ENCODE peak calls at places on chromosomes 3 and 15, in ten cellular contexts. N is bronchial epithelial cell, R is HFFc6, G is AG09309, T is A549, O is endothelial cell, Q is left lung, I is cardiac fibroblast, S is AG04450, U is lower lobe of right lung. H is an unnamed sample.

GRCh38 chr3:46714728-46715506 is 2.8 kb downstream of the PRSS50 start:
- DNase-seq in G (no peak), T (no peak), U (no peak), O (no peak), R (no peak), Q (no peak), S (no peak), I (no peak), N (no peak), H (no peak)

GRCh38 chr15:83709246-83709645 is 55.3 kb downstream of the ADAMTSL3 start:
- DNase-seq in O (no peak), R (no peak), G (no peak), Q (no peak), T (no peak), I (no peak), N (no peak), U (no peak), S (no peak), H (no peak)

GRCh38 chr3:98766924-98767323 is 3.8 kb downstream of the ST3GAL6 start:
- DNase-seq in S (no peak), Q (no peak), N (no peak), I (no peak), O (no peak), R (no peak), U (no peak), G (no peak), T (no peak), H (no peak)

GRCh38 chr3:134448664-134449063 is 37.1 kb downstream of the ANAPC13 start:
- DNase-seq in T (no peak), O (no peak), Q (no peak), G (no peak), N (no peak), U (no peak), S (no peak), R (no peak), I (no peak), H (no peak)

GRCh38 chr3:61985020-61985419 is 388.3 kb downstream of the FEZF2 start:
- DNase-seq in R (peak), I (peak), T (no peak), N (peak), O (no peak), Q (no peak), U (no peak), S (peak), G (peak), H (no peak)

GRCh38 chr15:100818927-100819326 is 60.7 kb upstream of the ALDH1A3 start:
- DNase-seq in G (peak), R (no peak), S (peak), T (no peak), Q (no peak), N (no peak), O (no peak), U (no peak), I (peak), H (no peak)

GRCh38 chr3:120435621-120436020 is 15.2 kb downstream of the FSTL1 start:
- DNase-seq in N (peak), U (no peak), S (no peak), R (peak), O (no peak), G (no peak), Q (no peak), I (peak), T (no peak), H (no peak)

GRCh38 chr3:194323785-194324735 is 27.1 kb downstream of the CPN2 start:
- DNase-seq in Q (no peak), R (peak), T (peak), S (no peak), O (no peak), I (peak), N (no peak), G (no peak), U (no peak), H (no peak)

GRCh38 chr3:197680955-197681521 is 55.7 kb downstream of the RUBCN start:
- DNase-seq in R (no peak), I (no peak), N (no peak), O (no peak), G (no peak), U (no peak), Q (no peak), T (no peak), S (no peak), H (no peak)

GRCh38 chr3:124258057-124258500 is 266.2 kb upstream of the ROPN1 start:
- DNase-seq in G (no peak), Q (no peak), U (no peak), R (peak), O (no peak), N (no peak), T (no peak), S (no peak), I (peak), H (no peak)

GRCh38 chr3:61575893-61576292 is 14.5 kb downstream of the PTPRG start:
- DNase-seq in U (no peak), G (no peak), O (no peak), S (no peak), Q (no peak), T (no peak), N (peak), R (no peak), I (no peak), H (no peak)

GRCh38 chr3:81910244-81910852 is 148.9 kb upstream of the GBE1 start:
- DNase-seq in Q (no peak), R (peak), S (no peak), N (peak), G (no peak), U (no peak), I (peak), T (peak), O (peak), H (no peak)

GRCh38 chr15:78930577-78931388 is 14.1 kb downstream of the CTSH start:
- DNase-seq in I (peak), S (peak), R (peak), O (no peak), Q (no peak), N (peak), T (peak), G (peak), U (no peak), H (no peak)

GRCh38 chr15:75597667-75598341 is 18.7 kb upstream of the PTPN9 start:
- DNase-seq in I (peak), T (peak), S (no peak), G (no peak), R (no peak), N (no peak), Q (no peak), U (no peak), O (peak), H (no peak)

GRCh38 chr3:197490098-197490497 is 65.7 kb downstream of the BDH1 start:
- DNase-seq in I (peak), N (peak), S (no peak), T (peak), Q (no peak), U (peak), G (no peak), O (no peak), R (peak), H (no peak)

GRCh38 chr3:40427045-40427669 is 30.0 kb upstream of the RPL14 start:
- DNase-seq in N (no peak), O (no peak), R (no peak), G (no peak), T (no peak), U (no peak), I (no peak), Q (no peak), S (no peak), H (no peak)

GRCh38 chr3:99645277-99646106 is 7.1 kb downstream of the COL8A1 start:
- DNase-seq in N (peak), U (no peak), Q (no peak), G (no peak), O (peak), R (peak), T (no peak), S (no peak), I (peak), H (no peak)

GRCh38 chr3:47283193-47283537 is 421 bp downstream of the KLHL18 start:
- DNase-seq in U (peak), S (no peak), N (no peak), G (no peak), Q (peak), O (no peak), I (peak), R (no peak), T (peak), H (no peak)

GRCh38 chr3:136255672-136256406 is 5.7 kb downstream of the PCCB start:
- DNase-seq in S (no peak), U (no peak), N (no peak), G (no peak), Q (no peak), O (no peak), T (no peak), I (no peak), R (no peak), H (no peak)

GRCh38 chr15:89358755-89359439 is 24.3 kb upstream of the POLG start:
- DNase-seq in U (peak), Q (peak), I (peak), T (peak), R (peak), G (peak), O (peak), S (peak), N (peak), H (no peak)

GRCh38 chr15:68204776-68205557 is at the start of gene CALML4:
- DNase-seq in R (no peak), Q (peak), O (no peak), U (peak), G (no peak), T (no peak), I (peak), N (no peak), S (no peak), H (no peak)

GRCh38 chr15:51493892-51494291 is 128.7 kb downstream of the DMXL2 start:
- DNase-seq in S (peak), I (peak), O (no peak), G (no peak), R (no peak), Q (no peak), U (no peak), T (no peak), N (peak), H (no peak)

GRCh38 chr3:143157957-143158548 is 38.5 kb downstream of the CHST2 start:
- DNase-seq in S (no peak), O (no peak), N (no peak), T (no peak), G (no peak), U (no peak), Q (no peak), I (no peak), R (no peak), H (no peak)

GRCh38 chr15:46946953-46947352 is 770.4 kb upstream of the SEMA6D start:
- DNase-seq in I (no peak), U (no peak), S (no peak), N (no peak), O (no peak), R (no peak), Q (no peak), T (no peak), G (no peak), H (no peak)

GRCh38 chr15:101273534-101273933 is 3.8 kb downstream of the SELENOS start:
- DNase-seq in O (no peak), R (no peak), I (no peak), N (no peak), T (no peak), Q (no peak), U (no peak), S (no peak), G (no peak), H (no peak)

GRCh38 chr15:22888120-22888859 is 49.8 kb downstream of the NIPA2 start:
- DNase-seq in S (peak), U (no peak), N (peak), G (peak), O (no peak), I (peak), R (peak), T (peak), Q (no peak), H (peak)

DNA sequence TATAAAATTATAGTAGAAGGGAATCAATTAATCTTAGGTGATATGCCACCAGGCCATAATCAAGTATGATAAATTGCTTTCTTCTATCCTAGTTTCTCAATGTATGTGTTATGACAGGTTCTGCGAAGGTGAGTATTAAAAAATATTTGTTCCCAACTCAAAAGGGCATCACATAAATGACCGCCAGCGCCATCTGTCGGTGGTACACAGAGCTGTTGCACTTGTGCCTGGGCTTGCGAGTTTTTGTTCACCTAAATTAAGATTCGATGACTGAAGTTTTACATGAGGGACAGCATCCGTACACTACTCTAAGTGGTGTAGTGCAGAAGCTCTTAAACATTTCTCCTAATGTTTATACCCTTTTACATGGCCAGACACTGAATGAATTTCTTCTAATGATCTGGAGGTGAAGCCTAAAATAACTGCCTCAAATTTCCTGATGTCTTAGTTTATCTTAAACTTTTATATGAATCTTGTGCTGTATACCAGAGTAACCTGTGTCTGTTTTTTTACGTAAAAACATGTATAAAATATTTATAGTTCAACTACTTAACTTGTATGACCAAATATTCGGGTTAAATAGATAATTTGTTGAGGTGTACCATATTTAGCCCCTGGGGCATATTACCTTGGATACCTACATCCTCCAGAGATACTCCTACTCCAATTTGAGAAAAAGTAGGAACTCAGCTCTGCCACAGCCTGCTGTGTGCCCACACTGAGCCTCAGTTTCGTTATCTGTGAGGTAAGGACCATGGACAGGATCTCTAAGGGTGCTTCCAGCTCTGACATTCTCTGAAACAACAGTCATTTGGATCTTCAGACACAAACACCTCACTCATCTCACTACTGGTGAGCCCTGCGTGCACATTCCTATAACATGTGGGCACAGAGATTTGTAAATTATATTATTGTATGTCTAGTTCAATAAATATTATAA is 365.6 kb downstream of the MAGI1 start:
- DNase-seq in U (peak), N (peak), R (peak), Q (no peak), G (no peak), I (peak), S (peak), T (peak), O (peak), H (no peak)
- TF ChIP-seq CTCF in U (peak), N (peak), R (peak), Q (peak), G (peak), I (peak), S (peak), T (peak), O (peak), H (peak)

GRCh38 chr3:186515115-186515514 is 29.1 kb downstream of the CRYGS start:
- DNase-seq in N (no peak), S (no peak), G (no peak), I (no peak), Q (no peak), R (no peak), T (no peak), O (no peak), U (no peak), H (no peak)

GRCh38 chr3:186511702-186512101 is 32.5 kb downstream of the CRYGS start:
- DNase-seq in U (no peak), G (no peak), N (no peak), Q (no peak), T (no peak), O (no peak), S (no peak), I (no peak), R (no peak), H (no peak)

GRCh38 chr3:186516645-186517044 is 27.5 kb downstream of the CRYGS start:
- DNase-seq in S (no peak), N (no peak), Q (no peak), O (no peak), R (no peak), I (no peak), U (no peak), G (no peak), T (no peak), H (no peak)

GRCh38 chr3:186512570-186513302 is 31.4 kb downstream of the CRYGS start:
- DNase-seq in U (no peak), R (no peak), Q (no peak), S (no peak), I (no peak), T (no peak), N (no peak), O (no peak), G (no peak), H (no peak)

DNA sequence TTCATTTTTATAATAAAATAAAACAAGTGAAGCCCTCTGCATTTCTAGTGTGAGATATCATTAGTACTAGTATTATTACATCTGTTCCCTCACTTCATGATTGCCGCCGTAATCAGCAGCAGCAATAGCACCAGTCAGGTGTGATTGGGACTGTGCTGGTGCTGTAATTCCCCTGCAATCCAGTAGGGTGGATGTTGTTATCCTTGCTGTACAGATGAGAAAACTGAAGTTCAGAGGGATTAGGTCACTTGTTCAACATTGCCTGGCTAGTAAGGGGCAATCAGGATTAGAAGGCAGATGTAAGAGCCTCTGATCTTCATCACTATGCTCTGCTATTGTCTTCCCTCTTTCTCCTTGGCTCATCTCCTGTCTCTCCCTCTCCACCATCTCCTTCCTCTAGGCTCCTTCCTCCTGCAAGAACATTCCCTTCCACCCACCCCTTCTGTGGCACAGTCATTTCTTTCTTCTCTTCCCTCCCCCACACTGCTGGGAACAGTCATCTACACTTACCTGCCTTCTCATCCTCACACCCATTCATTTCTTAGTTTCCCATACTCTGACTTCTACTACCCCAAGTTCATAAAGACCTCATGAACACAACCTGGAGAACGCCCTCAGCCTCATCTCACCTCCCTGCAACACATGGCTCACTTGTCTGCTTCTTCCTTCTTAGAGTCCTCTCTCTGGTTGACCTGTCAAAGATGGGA is 29.7 kb downstream of the CRYGS start:
- DNase-seq in G (no peak), U (no peak), S (no peak), O (peak), T (peak), Q (no peak), N (peak), R (no peak), I (no peak), H (no peak)
- TF ChIP-seq CTCF in G (peak), U (peak), S (peak), O (peak), T (no peak), Q (no peak), N (peak), R (peak), I (peak), H (peak)

DNA sequence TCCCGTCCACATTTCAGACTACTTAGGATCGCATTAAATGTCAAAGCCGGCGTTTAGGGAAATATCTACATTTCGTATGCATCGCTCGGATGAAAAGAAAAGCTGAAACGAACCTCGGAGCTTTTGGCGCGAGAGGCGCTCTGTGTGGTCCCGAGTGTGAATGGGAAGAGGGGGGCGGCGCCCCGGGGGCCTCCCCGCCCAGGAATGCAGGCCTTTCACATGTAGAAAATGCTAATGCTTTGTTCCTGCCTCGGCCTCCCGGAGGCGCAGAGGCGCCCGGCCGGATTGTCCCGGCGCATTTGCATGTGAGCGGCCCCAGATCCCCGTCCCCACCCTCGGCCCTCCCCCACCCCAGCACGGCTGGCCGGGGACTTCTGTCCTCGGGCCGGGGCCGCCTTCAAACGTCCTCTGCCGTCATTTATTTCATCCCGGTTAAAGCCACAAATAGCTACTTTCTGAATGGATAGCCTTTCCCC is 37.0 kb upstream of the TRIM71 start:
- DNase-seq in Q (peak), G (no peak), U (peak), S (no peak), N (peak), I (peak), T (no peak), O (peak), R (peak), H (no peak)
- TF ChIP-seq CTCF in Q (no peak), G (peak), U (no peak), S (no peak), N (peak), I (no peak), T (no peak), O (no peak), R (no peak), H (no peak)

DNA sequence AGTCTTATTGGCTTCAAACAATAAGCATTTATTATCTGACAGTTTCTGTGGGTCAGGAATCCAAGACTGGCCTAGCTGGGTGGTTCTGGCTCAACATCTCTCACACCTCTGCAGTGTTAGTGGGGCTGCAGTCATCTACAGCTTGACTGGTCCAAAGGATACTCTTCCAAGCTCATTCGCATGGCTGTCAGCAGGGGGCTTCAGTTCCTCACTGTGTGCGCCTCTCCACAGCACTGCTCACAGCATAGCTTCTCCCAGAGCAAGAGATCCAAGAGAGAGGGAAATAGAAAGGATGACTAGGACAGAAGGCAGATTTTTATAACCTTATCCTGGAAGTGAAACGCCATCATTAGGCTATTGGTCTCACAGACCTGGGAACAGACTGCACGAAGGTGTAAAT is 64.2 kb downstream of the MAGI1 start:
- DNase-seq in G (no peak), S (no peak), O (no peak), Q (no peak), T (no peak), I (no peak), R (no peak), U (no peak), N (no peak), H (no peak)
- TF ChIP-seq CTCF in G (no peak), S (peak), O (no peak), Q (no peak), T (no peak), I (peak), R (no peak), U (no peak), N (no peak), H (no peak)

DNA sequence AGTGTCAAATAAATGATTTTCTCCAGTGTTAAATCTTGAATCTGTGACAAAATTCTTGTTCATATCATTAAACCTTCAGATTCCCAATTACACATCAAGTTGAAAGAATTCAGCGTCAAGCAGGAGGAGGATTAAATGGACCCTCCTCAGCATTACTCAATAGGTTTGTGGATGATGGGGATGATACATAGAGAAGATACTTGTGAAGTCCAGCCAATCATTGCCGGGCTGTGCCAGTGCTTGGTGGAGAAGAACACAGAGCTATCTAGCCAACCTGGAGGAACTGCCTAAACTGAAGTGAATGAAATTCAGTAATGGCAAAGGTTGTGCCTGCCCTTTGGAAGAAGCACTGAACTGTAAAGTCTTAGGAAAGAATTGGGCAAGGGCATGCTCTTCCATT is 47.0 kb upstream of the PRICKLE2 start:
- DNase-seq in G (no peak), Q (no peak), R (no peak), S (no peak), O (no peak), I (no peak), T (no peak), U (no peak), N (no peak), H (no peak)
- TF ChIP-seq CTCF in G (no peak), Q (no peak), R (no peak), S (no peak), O (no peak), I (no peak), T (no peak), U (no peak), N (no peak), H (no peak)

H was measured in chondrocyte.